ENCODE peak calls at places on chromosome 10, in four cellular contexts. One of them, this sample, is unnamed.

GRCh38 chr10:77114181-77114821 is 523.3 kb downstream of the KCNMA1 start:
- DNase-seq in mucosa of gallbladder: no peak
- DNase-seq in left ventricle myocardium inferior: no peak
- DNase-seq in EH: no peak
- DNase-seq in this sample: no peak

GRCh38 chr10:21720090-21720489 is 186.1 kb downstream of the MLLT10 start:
- DNase-seq in EH: no peak
- DNase-seq in mucosa of gallbladder: no peak
- DNase-seq in left ventricle myocardium inferior: no peak
- DNase-seq in this sample: no peak

GRCh38 chr10:91536790-91537189 is 96.1 kb downstream of the PPP1R3C start:
- DNase-seq in mucosa of gallbladder: no peak
- DNase-seq in left ventricle myocardium inferior: no peak
- DNase-seq in EH: no peak
- DNase-seq in this sample: peak

GRCh38 chr10:103661198-103661950 is 167.9 kb downstream of the NEURL1 start:
- DNase-seq in left ventricle myocardium inferior: peak
- DNase-seq in EH: peak
- DNase-seq in mucosa of gallbladder: peak
- DNase-seq in this sample: peak

GRCh38 chr10:100490531-100490930 is 27.7 kb downstream of the WNT8B start:
- DNase-seq in left ventricle myocardium inferior: no peak
- DNase-seq in EH: no peak
- DNase-seq in mucosa of gallbladder: no peak
- DNase-seq in this sample: no peak

GRCh38 chr10:112140110-112140755 is 43.3 kb downstream of the GPAM start:
- DNase-seq in left ventricle myocardium inferior: peak
- DNase-seq in EH: peak
- DNase-seq in mucosa of gallbladder: peak
- DNase-seq in this sample: peak

GRCh38 chr10:44051584-44052385 is 333.1 kb downstream of the CXCL12 start:
- DNase-seq in mucosa of gallbladder: no peak
- DNase-seq in left ventricle myocardium inferior: no peak
- DNase-seq in EH: peak
- DNase-seq in this sample: peak

GRCh38 chr10:125414998-125415397 is 254.6 kb upstream of the CTBP2 start:
- DNase-seq in left ventricle myocardium inferior: no peak
- DNase-seq in EH: no peak
- DNase-seq in mucosa of gallbladder: no peak
- DNase-seq in this sample: peak

GRCh38 chr10:30500963-30501504 is 67.0 kb downstream of the MAP3K8 start:
- DNase-seq in EH: no peak
- DNase-seq in mucosa of gallbladder: no peak
- DNase-seq in left ventricle myocardium inferior: no peak
- DNase-seq in this sample: no peak

GRCh38 chr10:9010093-9010492 is 955.6 kb downstream of the GATA3 start:
- DNase-seq in mucosa of gallbladder: no peak
- DNase-seq in left ventricle myocardium inferior: no peak
- DNase-seq in EH: no peak
- DNase-seq in this sample: no peak

GRCh38 chr10:57785546-57785945 is 482.1 kb downstream of the IPMK start:
- DNase-seq in EH: no peak
- DNase-seq in mucosa of gallbladder: no peak
- DNase-seq in left ventricle myocardium inferior: no peak
- DNase-seq in this sample: no peak

GRCh38 chr10:102452672-102453340 is 1.5 kb upstream of the C10orf95 start:
- DNase-seq in EH: peak
- DNase-seq in mucosa of gallbladder: no peak
- DNase-seq in left ventricle myocardium inferior: no peak
- DNase-seq in this sample: peak

GRCh38 chr10:5788969-5789368 is 24.3 kb downstream of the GDI2 start:
- DNase-seq in EH: no peak
- DNase-seq in mucosa of gallbladder: no peak
- DNase-seq in left ventricle myocardium inferior: no peak
- DNase-seq in this sample: no peak

GRCh38 chr10:126350216-126350992 is 37.9 kb downstream of the ADAM12 start:
- DNase-seq in EH: peak
- DNase-seq in left ventricle myocardium inferior: no peak
- DNase-seq in mucosa of gallbladder: no peak
- DNase-seq in this sample: peak

GRCh38 chr10:130463876-130464360 is 327.7 kb downstream of the GLRX3 start:
- DNase-seq in left ventricle myocardium inferior: no peak
- DNase-seq in mucosa of gallbladder: no peak
- DNase-seq in EH: no peak
- DNase-seq in this sample: no peak

GRCh38 chr10:29734640-29734979 is 99.8 kb upstream of the SVIL start:
- DNase-seq in left ventricle myocardium inferior: no peak
- DNase-seq in EH: no peak
- DNase-seq in mucosa of gallbladder: no peak
- DNase-seq in this sample: no peak

GRCh38 chr10:48497965-48498770 is 106.7 kb downstream of the ARHGAP22 start:
- DNase-seq in left ventricle myocardium inferior: no peak
- DNase-seq in mucosa of gallbladder: no peak
- DNase-seq in EH: no peak
- DNase-seq in this sample: no peak

GRCh38 chr10:102627446-102628293 is 16.6 kb upstream of the TRIM8 start:
- DNase-seq in EH: peak
- DNase-seq in left ventricle myocardium inferior: peak
- DNase-seq in mucosa of gallbladder: no peak
- DNase-seq in this sample: peak

GRCh38 chr10:30816812-30817193 is 187.2 kb upstream of the LYZL2 start:
- DNase-seq in left ventricle myocardium inferior: no peak
- DNase-seq in mucosa of gallbladder: no peak
- DNase-seq in EH: no peak
- DNase-seq in this sample: no peak

GRCh38 chr10:30765022-30765610 is 135.6 kb upstream of the LYZL2 start:
- DNase-seq in mucosa of gallbladder: no peak
- DNase-seq in left ventricle myocardium inferior: no peak
- DNase-seq in EH: no peak
- DNase-seq in this sample: no peak

GRCh38 chr10:44207160-44207559 is 177.7 kb downstream of the CXCL12 start:
- DNase-seq in mucosa of gallbladder: no peak
- DNase-seq in left ventricle myocardium inferior: no peak
- DNase-seq in EH: no peak
- DNase-seq in this sample: no peak

GRCh38 chr10:43093423-43094090 is 16.7 kb downstream of the RET start:
- DNase-seq in EH: peak
- DNase-seq in mucosa of gallbladder: no peak
- DNase-seq in left ventricle myocardium inferior: no peak
- DNase-seq in this sample: no peak

GRCh38 chr10:129945941-129946760 is 17.9 kb downstream of the EBF3 start:
- DNase-seq in left ventricle myocardium inferior: peak
- DNase-seq in mucosa of gallbladder: no peak
- DNase-seq in EH: no peak
- DNase-seq in this sample: peak

GRCh38 chr10:24465899-24466615 is 257.1 kb downstream of the KIAA1217 start:
- DNase-seq in EH: peak
- DNase-seq in mucosa of gallbladder: peak
- DNase-seq in left ventricle myocardium inferior: no peak
- DNase-seq in this sample: peak

GRCh38 chr10:21519981-21520436 is 5.5 kb downstream of the SKIDA1 start:
- DNase-seq in mucosa of gallbladder: no peak
- DNase-seq in left ventricle myocardium inferior: no peak
- DNase-seq in EH: peak
- DNase-seq in this sample: peak

GRCh38 chr10:78664929-78665525 is 403.7 kb upstream of the ZMIZ1 start:
- DNase-seq in mucosa of gallbladder: no peak
- DNase-seq in EH: peak
- DNase-seq in left ventricle myocardium inferior: no peak
- DNase-seq in this sample: peak

GRCh38 chr10:99329238-99329890 is at the start of gene CNNM1:
- DNase-seq in mucosa of gallbladder: no peak
- DNase-seq in EH: peak
- DNase-seq in left ventricle myocardium inferior: no peak
- DNase-seq in this sample: peak

GRCh38 chr10:100728928-100729876 is 16.2 kb upstream of the PAX2 start:
- DNase-seq in left ventricle myocardium inferior: no peak
- DNase-seq in EH: peak
- DNase-seq in mucosa of gallbladder: no peak
- DNase-seq in this sample: peak

GRCh38 chr10:43739171-43739570 is 90.5 kb upstream of the ZNF32 start:
- DNase-seq in EH: peak
- DNase-seq in mucosa of gallbladder: no peak
- DNase-seq in left ventricle myocardium inferior: no peak
- DNase-seq in this sample: peak

GRCh38 chr10:91803386-91804125 is 5.3 kb downstream of the TNKS2 start:
- DNase-seq in left ventricle myocardium inferior: no peak
- DNase-seq in EH: no peak
- DNase-seq in mucosa of gallbladder: no peak
- DNase-seq in this sample: no peak

GRCh38 chr10:102538811-102539210 is 35.0 kb downstream of the SUFU start:
- DNase-seq in mucosa of gallbladder: no peak
- DNase-seq in left ventricle myocardium inferior: no peak
- DNase-seq in EH: no peak
- DNase-seq in this sample: no peak

GRCh38 chr10:35336084-35336831 is at the start of gene CCNY:
- DNase-seq in EH: peak
- DNase-seq in left ventricle myocardium inferior: peak
- DNase-seq in mucosa of gallbladder: peak
- DNase-seq in this sample: peak

GRCh38 chr10:79385804-79386531 is 38.7 kb downstream of the PPIF start:
- DNase-seq in left ventricle myocardium inferior: peak
- DNase-seq in EH: no peak
- DNase-seq in mucosa of gallbladder: peak
- DNase-seq in this sample: no peak

GRCh38 chr10:31897506-31897905 is 31.1 kb downstream of the ARHGAP12 start:
- DNase-seq in mucosa of gallbladder: no peak
- DNase-seq in left ventricle myocardium inferior: no peak
- DNase-seq in EH: peak
- DNase-seq in this sample: peak

GRCh38 chr10:122029503-122030199 is 40.7 kb downstream of the TACC2 start:
- DNase-seq in left ventricle myocardium inferior: peak
- DNase-seq in EH: no peak
- DNase-seq in mucosa of gallbladder: peak
- DNase-seq in this sample: peak

GRCh38 chr10:118045842-118046490 is 775 bp downstream of the RAB11FIP2 start:
- DNase-seq in EH: peak
- DNase-seq in mucosa of gallbladder: peak
- DNase-seq in left ventricle myocardium inferior: no peak
- DNase-seq in this sample: peak

GRCh38 chr10:101565370-101565900 is 22.6 kb downstream of the POLL start:
- DNase-seq in left ventricle myocardium inferior: no peak
- DNase-seq in mucosa of gallbladder: no peak
- DNase-seq in EH: no peak
- DNase-seq in this sample: no peak

GRCh38 chr10:86523348-86523747 is 1.8 kb upstream of the WAPL start:
- DNase-seq in mucosa of gallbladder: no peak
- DNase-seq in EH: peak
- DNase-seq in left ventricle myocardium inferior: no peak
- DNase-seq in this sample: peak